ENCODE peak calls at places on chromosomes 2 and 18, in eight cellular contexts. F is neural crest cell; N is stimulated activated CD4-positive, alpha-beta T cell treated with anti-CD3 and anti-CD28 coated beads, Interleukin-1b, Interleukin-23, amount 100 ng/mL, for 4 hours; R is K562; H is H54; E is cardiac fibroblast; D is HEK293T; A is bronchial epithelial cell. L is an unnamed sample.

GRCh38 chr2:101038455-101039255 is 36.6 kb downstream of the RPL31 start:
- DNase-seq in R (peak), E (peak), A (peak), N (no peak), F (no peak), D (peak), H (no peak), L (no peak)

GRCh38 chr2:98127229-98127989 is 40.4 kb downstream of the VWA3B start:
- DNase-seq in A (peak), D (no peak), R (no peak), H (no peak), F (no peak), E (no peak), N (no peak), L (no peak)

GRCh38 chr2:230356084-230356483 is 29.1 kb downstream of the SP140L start:
- DNase-seq in A (no peak), D (no peak), H (no peak), F (no peak), N (no peak), R (no peak), E (peak), L (no peak)

GRCh38 chr2:85183078-85183477 is 49.9 kb downstream of the TCF7L1 start:
- DNase-seq in A (peak), D (no peak), H (no peak), N (no peak), F (no peak), E (no peak), R (no peak), L (no peak)

GRCh38 chr18:69469444-69469919 is 68.8 kb downstream of the DOK6 start:
- DNase-seq in R (peak), D (peak), A (no peak), N (peak), H (no peak), E (no peak), F (no peak), L (peak)

GRCh38 chr2:138724765-138725459 is 55.3 kb downstream of the NXPH2 start:
- DNase-seq in A (no peak), E (no peak), F (no peak), H (no peak), D (no peak), N (no peak), R (no peak), L (no peak)

GRCh38 chr18:47050468-47050867 is 15.0 kb upstream of the ELOA2 start:
- DNase-seq in A (peak), E (peak), H (no peak), R (peak), D (peak), F (peak), N (no peak), L (peak)

GRCh38 chr2:240642061-240642805 is 17.0 kb downstream of the GPR35 start:
- DNase-seq in H (no peak), A (no peak), D (no peak), E (no peak), N (no peak), R (no peak), F (no peak), L (peak)

GRCh38 chr2:30225131-30225762 is 6.1 kb upstream of the LBH start:
- DNase-seq in D (no peak), F (no peak), N (no peak), H (peak), E (peak), A (peak), R (no peak), L (no peak)

GRCh38 chr2:11712866-11713265 is 33.6 kb upstream of the LPIN1 start:
- DNase-seq in D (no peak), F (no peak), E (no peak), A (peak), R (no peak), H (no peak), N (no peak), L (no peak)

GRCh38 chr2:176642074-176642473 is 372.8 kb downstream of the MTX2 start:
- DNase-seq in N (no peak), D (no peak), R (no peak), A (peak), H (peak), F (no peak), E (no peak), L (no peak)

GRCh38 chr2:132412021-132412420 is 4.6 kb upstream of the GPR39 start:
- DNase-seq in N (no peak), A (no peak), F (no peak), H (no peak), E (no peak), D (no peak), R (no peak), L (no peak)

GRCh38 chr2:18339326-18339725 is 221.1 kb downstream of the RDH14 start:
- DNase-seq in R (no peak), A (no peak), E (peak), H (no peak), F (no peak), N (no peak), D (no peak), L (no peak)

GRCh38 chr2:241001413-241002274 is 3.2 kb downstream of the SNED1 start:
- DNase-seq in A (no peak), E (no peak), R (no peak), F (no peak), D (no peak), N (no peak), H (no peak), L (no peak)

L was measured in SK-N-SH.